ENCODE peak calls at places on chromosomes 12 and 14, in seven cellular contexts. One of them, this sample, is unnamed.

GRCh38 chr12:34602213-34602940 is 580.1 kb downstream of the ALG10 start:
- DNase-seq in PC-3: no peak
- DNase-seq in neural progenitor cell: no peak
- DNase-seq in cardiac muscle cell: no peak
- DNase-seq in adrenal gland: peak
- DNase-seq in breast epithelium: no peak
- DNase-seq in A549: no peak
- DNase-seq in this sample: no peak

GRCh38 chr12:46547421-46548340 is 175.1 kb upstream of the SLC38A2 start:
- DNase-seq in A549: no peak
- DNase-seq in breast epithelium: no peak
- DNase-seq in cardiac muscle cell: no peak
- DNase-seq in neural progenitor cell: no peak
- DNase-seq in adrenal gland: no peak
- DNase-seq in PC-3: peak
- DNase-seq in this sample: peak

GRCh38 chr12:53695148-53696138 is 19.6 kb upstream of the ATP5MC2 start:
- DNase-seq in neural progenitor cell: peak
- DNase-seq in cardiac muscle cell: peak
- DNase-seq in adrenal gland: no peak
- DNase-seq in PC-3: peak
- DNase-seq in A549: peak
- DNase-seq in breast epithelium: no peak
- DNase-seq in this sample: peak

GRCh38 chr14:30655124-30655523 is 33.0 kb downstream of the SCFD1 start:
- DNase-seq in adrenal gland: no peak
- DNase-seq in PC-3: peak
- DNase-seq in A549: no peak
- DNase-seq in cardiac muscle cell: no peak
- DNase-seq in breast epithelium: no peak
- DNase-seq in neural progenitor cell: no peak
- DNase-seq in this sample: no peak

GRCh38 chr12:22598763-22599161 is 26.2 kb upstream of the ETNK1 start:
- DNase-seq in A549: peak
- DNase-seq in breast epithelium: no peak
- DNase-seq in PC-3: peak
- DNase-seq in cardiac muscle cell: no peak
- DNase-seq in adrenal gland: no peak
- DNase-seq in neural progenitor cell: no peak
- DNase-seq in this sample: no peak

GRCh38 chr12:39103552-39104165 is 198.3 kb upstream of the CPNE8 start:
- DNase-seq in adrenal gland: no peak
- DNase-seq in breast epithelium: no peak
- DNase-seq in neural progenitor cell: peak
- DNase-seq in cardiac muscle cell: peak
- DNase-seq in A549: peak
- DNase-seq in PC-3: peak
- DNase-seq in this sample: peak

GRCh38 chr12:104598342-104599271 is 141.9 kb downstream of the CHST11 start:
- DNase-seq in cardiac muscle cell: peak
- DNase-seq in neural progenitor cell: no peak
- DNase-seq in breast epithelium: no peak
- DNase-seq in PC-3: no peak
- DNase-seq in adrenal gland: no peak
- DNase-seq in A549: no peak
- DNase-seq in this sample: no peak

GRCh38 chr12:6020930-6021329 is 75.9 kb upstream of the ANO2 start:
- DNase-seq in A549: no peak
- DNase-seq in neural progenitor cell: no peak
- DNase-seq in PC-3: peak
- DNase-seq in adrenal gland: no peak
- DNase-seq in breast epithelium: no peak
- DNase-seq in cardiac muscle cell: no peak
- DNase-seq in this sample: no peak

GRCh38 chr12:73057428-73057827 is 785.3 kb downstream of the TRHDE start:
- DNase-seq in breast epithelium: no peak
- DNase-seq in adrenal gland: no peak
- DNase-seq in cardiac muscle cell: no peak
- DNase-seq in neural progenitor cell: no peak
- DNase-seq in PC-3: no peak
- DNase-seq in A549: no peak
- DNase-seq in this sample: no peak

GRCh38 chr12:102300824-102301461 is 103.3 kb upstream of the PMCH start:
- DNase-seq in PC-3: peak
- DNase-seq in breast epithelium: no peak
- DNase-seq in neural progenitor cell: peak
- DNase-seq in cardiac muscle cell: peak
- DNase-seq in adrenal gland: no peak
- DNase-seq in A549: peak
- DNase-seq in this sample: no peak

GRCh38 chr12:1797991-1798733 is 22.2 kb upstream of the LRTM2 start:
- DNase-seq in cardiac muscle cell: no peak
- DNase-seq in neural progenitor cell: no peak
- DNase-seq in A549: no peak
- DNase-seq in breast epithelium: no peak
- DNase-seq in adrenal gland: peak
- DNase-seq in PC-3: no peak
- DNase-seq in this sample: no peak

GRCh38 chr14:44657688-44658388 is 150.8 kb upstream of the FSCB start:
- DNase-seq in PC-3: peak
- DNase-seq in adrenal gland: no peak
- DNase-seq in breast epithelium: no peak
- DNase-seq in neural progenitor cell: peak
- DNase-seq in A549: no peak
- DNase-seq in cardiac muscle cell: peak
- DNase-seq in this sample: no peak

GRCh38 chr12:14367097-14367661 is 1.7 kb downstream of the ATF7IP start:
- DNase-seq in breast epithelium: no peak
- DNase-seq in neural progenitor cell: no peak
- DNase-seq in PC-3: peak
- DNase-seq in adrenal gland: no peak
- DNase-seq in A549: no peak
- DNase-seq in cardiac muscle cell: peak
- DNase-seq in this sample: no peak

GRCh38 chr12:66851134-66851533 is 172.3 kb upstream of the GRIP1 start:
- DNase-seq in cardiac muscle cell: no peak
- DNase-seq in PC-3: no peak
- DNase-seq in neural progenitor cell: no peak
- DNase-seq in A549: no peak
- DNase-seq in breast epithelium: no peak
- DNase-seq in adrenal gland: no peak
- DNase-seq in this sample: no peak

GRCh38 chr12:93173178-93173957 is 204.4 kb upstream of the NUDT4 start:
- DNase-seq in PC-3: no peak
- DNase-seq in neural progenitor cell: no peak
- DNase-seq in A549: no peak
- DNase-seq in adrenal gland: no peak
- DNase-seq in breast epithelium: no peak
- DNase-seq in cardiac muscle cell: peak
- DNase-seq in this sample: no peak

GRCh38 chr12:51345681-51346080 is 798 bp downstream of the CELA1 start:
- DNase-seq in A549: no peak
- DNase-seq in adrenal gland: no peak
- DNase-seq in PC-3: peak
- DNase-seq in neural progenitor cell: no peak
- DNase-seq in breast epithelium: no peak
- DNase-seq in cardiac muscle cell: peak
- DNase-seq in this sample: no peak

GRCh38 chr12:93029091-93029490 is 100.0 kb upstream of the EEA1 start:
- DNase-seq in A549: no peak
- DNase-seq in adrenal gland: no peak
- DNase-seq in cardiac muscle cell: peak
- DNase-seq in PC-3: no peak
- DNase-seq in breast epithelium: no peak
- DNase-seq in neural progenitor cell: no peak
- DNase-seq in this sample: no peak

GRCh38 chr12:53492830-53493609 is 6.2 kb downstream of the MAP3K12 start:
- DNase-seq in A549: peak
- DNase-seq in cardiac muscle cell: peak
- DNase-seq in neural progenitor cell: peak
- DNase-seq in adrenal gland: peak
- DNase-seq in breast epithelium: peak
- DNase-seq in PC-3: peak
- DNase-seq in this sample: peak

GRCh38 chr12:121038861-121039654 is at the start of gene OASL:
- DNase-seq in neural progenitor cell: no peak
- DNase-seq in A549: peak
- DNase-seq in adrenal gland: peak
- DNase-seq in breast epithelium: no peak
- DNase-seq in PC-3: peak
- DNase-seq in cardiac muscle cell: peak
- DNase-seq in this sample: peak

GRCh38 chr14:59310644-59311043 is 122.2 kb downstream of the DAAM1 start:
- DNase-seq in A549: no peak
- DNase-seq in adrenal gland: no peak
- DNase-seq in cardiac muscle cell: no peak
- DNase-seq in neural progenitor cell: no peak
- DNase-seq in PC-3: peak
- DNase-seq in breast epithelium: no peak
- DNase-seq in this sample: no peak

GRCh38 chr12:122366685-122367475 is 55.6 kb downstream of the CLIP1 start:
- DNase-seq in PC-3: peak
- DNase-seq in breast epithelium: peak
- DNase-seq in A549: peak
- DNase-seq in adrenal gland: peak
- DNase-seq in cardiac muscle cell: peak
- DNase-seq in neural progenitor cell: no peak
- DNase-seq in this sample: peak

GRCh38 chr12:53483979-53484377 is 15.3 kb downstream of the MAP3K12 start:
- DNase-seq in neural progenitor cell: no peak
- DNase-seq in cardiac muscle cell: no peak
- DNase-seq in A549: no peak
- DNase-seq in breast epithelium: no peak
- DNase-seq in adrenal gland: no peak
- DNase-seq in PC-3: no peak
- DNase-seq in this sample: no peak

GRCh38 chr14:31966896-31967668 is 110.0 kb upstream of the ARHGAP5 start:
- DNase-seq in neural progenitor cell: no peak
- DNase-seq in A549: no peak
- DNase-seq in PC-3: no peak
- DNase-seq in cardiac muscle cell: no peak
- DNase-seq in adrenal gland: no peak
- DNase-seq in breast epithelium: peak
- DNase-seq in this sample: no peak

GRCh38 chr12:53344824-53345485 is 8.8 kb upstream of the SP7 start:
- DNase-seq in cardiac muscle cell: peak
- DNase-seq in A549: peak
- DNase-seq in breast epithelium: peak
- DNase-seq in adrenal gland: peak
- DNase-seq in PC-3: peak
- DNase-seq in neural progenitor cell: peak
- DNase-seq in this sample: no peak

GRCh38 chr12:46490635-46491034 is 118.1 kb upstream of the SLC38A2 start:
- DNase-seq in neural progenitor cell: no peak
- DNase-seq in cardiac muscle cell: peak
- DNase-seq in breast epithelium: no peak
- DNase-seq in PC-3: peak
- DNase-seq in A549: no peak
- DNase-seq in adrenal gland: no peak
- DNase-seq in this sample: no peak

GRCh38 chr12:54941659-54942058 is 42.9 kb downstream of the TESPA1 start:
- DNase-seq in neural progenitor cell: peak
- DNase-seq in PC-3: no peak
- DNase-seq in cardiac muscle cell: no peak
- DNase-seq in adrenal gland: no peak
- DNase-seq in breast epithelium: no peak
- DNase-seq in A549: no peak
- DNase-seq in this sample: no peak

GRCh38 chr12:110822821-110823415 is 23.9 kb upstream of the CCDC63 start:
- DNase-seq in A549: no peak
- DNase-seq in PC-3: no peak
- DNase-seq in neural progenitor cell: no peak
- DNase-seq in cardiac muscle cell: no peak
- DNase-seq in adrenal gland: no peak
- DNase-seq in breast epithelium: no peak
- DNase-seq in this sample: no peak

GRCh38 chr12:110821917-110822316 is 24.9 kb upstream of the CCDC63 start:
- DNase-seq in neural progenitor cell: no peak
- DNase-seq in adrenal gland: no peak
- DNase-seq in PC-3: no peak
- DNase-seq in A549: no peak
- DNase-seq in breast epithelium: no peak
- DNase-seq in cardiac muscle cell: no peak
- DNase-seq in this sample: no peak

GRCh38 chr12:110824342-110824741 is 22.4 kb upstream of the CCDC63 start:
- DNase-seq in neural progenitor cell: no peak
- DNase-seq in A549: no peak
- DNase-seq in breast epithelium: no peak
- DNase-seq in PC-3: no peak
- DNase-seq in cardiac muscle cell: no peak
- DNase-seq in adrenal gland: no peak
- DNase-seq in this sample: no peak

GRCh38 chr12:110826592-110827200 is 20.1 kb upstream of the CCDC63 start:
- DNase-seq in adrenal gland: peak
- DNase-seq in PC-3: peak
- DNase-seq in cardiac muscle cell: peak
- DNase-seq in breast epithelium: peak
- DNase-seq in A549: peak
- DNase-seq in neural progenitor cell: peak
- DNase-seq in this sample: peak

GRCh38 chr12:110825530-110825929 is 21.3 kb upstream of the CCDC63 start:
- DNase-seq in PC-3: no peak
- DNase-seq in adrenal gland: no peak
- DNase-seq in cardiac muscle cell: no peak
- DNase-seq in A549: no peak
- DNase-seq in neural progenitor cell: no peak
- DNase-seq in breast epithelium: no peak
- DNase-seq in this sample: no peak
- H3K27ac ChIP-seq in PC-3: no peak
- H3K27ac ChIP-seq in adrenal gland: no peak
- H3K27ac ChIP-seq in cardiac muscle cell: no peak
- H3K27ac ChIP-seq in A549: no peak
- H3K27ac ChIP-seq in neural progenitor cell: no peak
- H3K27ac ChIP-seq in breast epithelium: no peak
- H3K27ac ChIP-seq in this sample: no peak

GRCh38 chr12:42213023-42213422 is 25.0 kb downstream of the YAF2 start:
- DNase-seq in PC-3: peak
- DNase-seq in neural progenitor cell: no peak
- DNase-seq in breast epithelium: no peak
- DNase-seq in cardiac muscle cell: no peak
- DNase-seq in adrenal gland: no peak
- DNase-seq in A549: no peak
- DNase-seq in this sample: peak
- TF ChIP-seq CTCF in PC-3: no peak
- TF ChIP-seq CTCF in neural progenitor cell: no peak
- TF ChIP-seq CTCF in breast epithelium: no peak
- TF ChIP-seq CTCF in cardiac muscle cell: no peak
- TF ChIP-seq CTCF in adrenal gland: no peak
- TF ChIP-seq CTCF in A549: no peak
- TF ChIP-seq CTCF in this sample: no peak

GRCh38 chr12:26632746-26633145 is 200.2 kb downstream of the ITPR2 start:
- DNase-seq in A549: no peak
- DNase-seq in cardiac muscle cell: no peak
- DNase-seq in adrenal gland: no peak
- DNase-seq in PC-3: no peak
- DNase-seq in breast epithelium: no peak
- DNase-seq in neural progenitor cell: no peak
- DNase-seq in this sample: no peak
- H3K27ac ChIP-seq in A549: no peak
- H3K27ac ChIP-seq in cardiac muscle cell: no peak
- H3K27ac ChIP-seq in adrenal gland: no peak
- H3K27ac ChIP-seq in PC-3: peak
- H3K27ac ChIP-seq in breast epithelium: no peak
- H3K27ac ChIP-seq in neural progenitor cell: no peak
- H3K27ac ChIP-seq in this sample: no peak

GRCh38 chr12:65685514-65685913 is 138.8 kb upstream of the HMGA2 start:
- DNase-seq in breast epithelium: no peak
- DNase-seq in neural progenitor cell: no peak
- DNase-seq in A549: no peak
- DNase-seq in PC-3: peak
- DNase-seq in adrenal gland: no peak
- DNase-seq in cardiac muscle cell: peak
- DNase-seq in this sample: peak
- TF ChIP-seq CTCF in breast epithelium: no peak
- TF ChIP-seq CTCF in neural progenitor cell: peak
- TF ChIP-seq CTCF in A549: peak
- TF ChIP-seq CTCF in PC-3: peak
- TF ChIP-seq CTCF in adrenal gland: peak
- TF ChIP-seq CTCF in cardiac muscle cell: peak
- TF ChIP-seq CTCF in this sample: peak